ENCODE peak calls at places on chromosomes 12 and 14, in eight cellular contexts. One of them, this sample, is unnamed.
A peak's percentile ranks its signal among the peaks of the same experiment; 100 is the strongest.

GRCh38 chr12:28583771-28584261 is 393.6 kb downstream of the CCDC91 start:
- DNase-seq in choroid plexus epithelial cell: peak; percentile 75
- DNase-seq in ovary: no peak
- DNase-seq in stomach: no peak
- DNase-seq in IMR-90: peak; percentile 34
- DNase-seq in transverse colon: no peak
- DNase-seq in A549: no peak
- DNase-seq in GM13977: no peak
- DNase-seq in this sample: peak; percentile 17

GRCh38 chr14:84544486-84544885 is 985.5 kb upstream of the FLRT2 start:
- DNase-seq in IMR-90: no peak
- DNase-seq in transverse colon: no peak
- DNase-seq in ovary: no peak
- DNase-seq in stomach: no peak
- DNase-seq in choroid plexus epithelial cell: no peak
- DNase-seq in GM13977: no peak
- DNase-seq in A549: no peak
- DNase-seq in this sample: no peak

GRCh38 chr14:103074699-103075341 is 9.2 kb upstream of the LBHD2 start:
- DNase-seq in A549: peak; percentile 54
- DNase-seq in transverse colon: peak; percentile 77
- DNase-seq in ovary: peak; percentile 67
- DNase-seq in IMR-90: no peak
- DNase-seq in GM13977: no peak
- DNase-seq in choroid plexus epithelial cell: no peak
- DNase-seq in stomach: peak; percentile 74
- DNase-seq in this sample: no peak

GRCh38 chr14:68683326-68683725 is 109.5 kb downstream of the ZFP36L1 start:
- DNase-seq in stomach: no peak
- DNase-seq in IMR-90: peak; percentile 24
- DNase-seq in transverse colon: no peak
- DNase-seq in ovary: peak; percentile 29
- DNase-seq in GM13977: no peak
- DNase-seq in A549: no peak
- DNase-seq in choroid plexus epithelial cell: peak; percentile 78
- DNase-seq in this sample: peak; percentile 40

GRCh38 chr12:41697161-41697560 is 447.5 kb downstream of the GXYLT1 start:
- DNase-seq in choroid plexus epithelial cell: no peak
- DNase-seq in A549: no peak
- DNase-seq in GM13977: no peak
- DNase-seq in transverse colon: no peak
- DNase-seq in stomach: no peak
- DNase-seq in IMR-90: no peak
- DNase-seq in ovary: no peak
- DNase-seq in this sample: no peak

GRCh38 chr12:113091506-113091905 is 35.0 kb downstream of the DTX1 start:
- DNase-seq in transverse colon: no peak
- DNase-seq in GM13977: no peak
- DNase-seq in ovary: no peak
- DNase-seq in stomach: no peak
- DNase-seq in A549: no peak
- DNase-seq in choroid plexus epithelial cell: no peak
- DNase-seq in IMR-90: no peak
- DNase-seq in this sample: no peak

GRCh38 chr14:70660967-70661871 is 19.5 kb downstream of the TTC9 start:
- DNase-seq in transverse colon: peak; percentile 39
- DNase-seq in stomach: peak; percentile 80
- DNase-seq in choroid plexus epithelial cell: no peak
- DNase-seq in A549: no peak
- DNase-seq in IMR-90: no peak
- DNase-seq in GM13977: no peak
- DNase-seq in ovary: no peak
- DNase-seq in this sample: no peak

GRCh38 chr12:89421093-89421835 is 69.0 kb upstream of the DUSP6 start:
- DNase-seq in IMR-90: no peak
- DNase-seq in GM13977: no peak
- DNase-seq in stomach: no peak
- DNase-seq in A549: no peak
- DNase-seq in transverse colon: no peak
- DNase-seq in choroid plexus epithelial cell: no peak
- DNase-seq in ovary: no peak
- DNase-seq in this sample: no peak

GRCh38 chr14:96584199-96584906 is 82.2 kb downstream of the PAPOLA start:
- DNase-seq in stomach: no peak
- DNase-seq in transverse colon: peak; percentile 27
- DNase-seq in A549: peak; percentile 57
- DNase-seq in ovary: no peak
- DNase-seq in choroid plexus epithelial cell: peak; percentile 32
- DNase-seq in GM13977: peak; percentile 70
- DNase-seq in IMR-90: no peak
- DNase-seq in this sample: peak; percentile 61

GRCh38 chr12:24797901-24798300 is 151.0 kb downstream of the BCAT1 start:
- DNase-seq in transverse colon: no peak
- DNase-seq in ovary: no peak
- DNase-seq in IMR-90: no peak
- DNase-seq in choroid plexus epithelial cell: no peak
- DNase-seq in A549: no peak
- DNase-seq in stomach: no peak
- DNase-seq in GM13977: no peak
- DNase-seq in this sample: no peak

GRCh38 chr14:44961151-44961729 is 507 bp downstream of the KLHL28 start:
- DNase-seq in stomach: peak; percentile 51
- DNase-seq in ovary: peak; percentile 69
- DNase-seq in transverse colon: peak; percentile 72
- DNase-seq in choroid plexus epithelial cell: peak; percentile 77
- DNase-seq in A549: peak; percentile 66
- DNase-seq in IMR-90: peak; percentile 61
- DNase-seq in GM13977: peak; percentile 25
- DNase-seq in this sample: peak; percentile 69

GRCh38 chr12:13425766-13426165 is 229.2 kb downstream of the EMP1 start:
- DNase-seq in GM13977: no peak
- DNase-seq in IMR-90: peak; percentile 64
- DNase-seq in stomach: no peak
- DNase-seq in ovary: no peak
- DNase-seq in choroid plexus epithelial cell: peak; percentile 54
- DNase-seq in A549: no peak
- DNase-seq in transverse colon: no peak
- DNase-seq in this sample: peak; percentile 18

GRCh38 chr12:6606331-6607131 is 648 bp downstream of the CHD4 start:
- DNase-seq in GM13977: peak; percentile 59
- DNase-seq in IMR-90: peak; percentile 23
- DNase-seq in A549: peak; percentile 62
- DNase-seq in ovary: peak; percentile 85
- DNase-seq in transverse colon: peak; percentile 72
- DNase-seq in stomach: peak; percentile 59
- DNase-seq in choroid plexus epithelial cell: peak; percentile 28
- DNase-seq in this sample: peak; percentile 24

GRCh38 chr12:104877107-104877705 is 80.9 kb downstream of the SLC41A2 start:
- DNase-seq in stomach: peak; percentile 26
- DNase-seq in A549: peak; percentile 13
- DNase-seq in GM13977: peak; percentile 38
- DNase-seq in ovary: peak; percentile 44
- DNase-seq in choroid plexus epithelial cell: peak; percentile 74
- DNase-seq in transverse colon: peak; percentile 15
- DNase-seq in IMR-90: peak; percentile 49
- DNase-seq in this sample: peak; percentile 40

GRCh38 chr12:47545938-47546609 is 159.8 kb downstream of the RPAP3 start:
- DNase-seq in ovary: no peak
- DNase-seq in IMR-90: no peak
- DNase-seq in GM13977: no peak
- DNase-seq in choroid plexus epithelial cell: no peak
- DNase-seq in stomach: no peak
- DNase-seq in A549: no peak
- DNase-seq in transverse colon: no peak
- DNase-seq in this sample: no peak

GRCh38 chr12:3365416-3366385 is 125.3 kb upstream of the PRMT8 start:
- DNase-seq in A549: peak; percentile 21
- DNase-seq in stomach: peak; percentile 50
- DNase-seq in IMR-90: no peak
- DNase-seq in GM13977: peak; percentile 46
- DNase-seq in ovary: no peak
- DNase-seq in choroid plexus epithelial cell: no peak
- DNase-seq in transverse colon: no peak
- DNase-seq in this sample: peak; percentile 18

DNA sequence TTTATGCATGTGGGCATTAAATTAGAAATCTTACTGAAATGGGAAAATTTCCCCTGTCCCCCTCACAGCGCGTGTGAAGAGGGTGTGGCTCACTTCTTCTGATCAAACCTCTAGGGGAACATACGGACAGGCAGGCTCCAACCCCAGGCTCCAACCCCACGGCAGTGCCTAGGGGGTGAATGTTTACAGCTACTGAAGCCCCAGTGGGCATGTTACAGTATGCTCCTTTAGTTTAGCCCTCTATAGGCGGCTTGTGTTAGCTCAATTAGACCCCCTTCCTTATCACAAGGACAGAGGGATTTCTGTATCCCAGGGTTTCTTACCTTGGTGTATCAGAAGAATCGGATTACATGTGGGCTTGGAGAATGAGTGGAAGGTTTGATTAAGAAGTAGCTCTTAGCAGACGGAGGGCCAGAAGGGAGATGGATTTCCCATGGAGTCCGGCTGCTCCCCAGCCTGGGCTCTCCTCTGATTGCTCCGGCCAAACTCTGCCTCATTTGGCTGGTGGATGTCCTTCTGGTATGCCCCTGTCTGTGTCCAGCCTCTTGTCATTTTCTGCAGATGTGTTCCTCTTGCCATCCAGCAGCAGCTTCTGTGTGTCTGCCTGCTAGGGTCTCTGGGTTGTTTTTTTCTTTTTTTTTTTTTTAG is 223.7 kb downstream of the TMTC2 start:
- DNase-seq in GM13977: no peak
- DNase-seq in stomach: no peak
- DNase-seq in A549: no peak
- DNase-seq in choroid plexus epithelial cell: no peak
- DNase-seq in transverse colon: no peak
- DNase-seq in ovary: no peak
- DNase-seq in IMR-90: no peak
- DNase-seq in this sample: no peak
- TF ChIP-seq CTCF in GM13977: no peak
- TF ChIP-seq CTCF in stomach: no peak
- TF ChIP-seq CTCF in A549: no peak
- TF ChIP-seq CTCF in choroid plexus epithelial cell: no peak
- TF ChIP-seq CTCF in transverse colon: no peak
- TF ChIP-seq CTCF in ovary: no peak
- TF ChIP-seq CTCF in IMR-90: no peak
- TF ChIP-seq CTCF in this sample: no peak

GRCh38 chr12:21220266-21220665 is 89.3 kb downstream of the SLCO1B1 start:
- DNase-seq in choroid plexus epithelial cell: no peak
- DNase-seq in stomach: no peak
- DNase-seq in A549: no peak
- DNase-seq in ovary: no peak
- DNase-seq in IMR-90: no peak
- DNase-seq in transverse colon: no peak
- DNase-seq in GM13977: no peak
- DNase-seq in this sample: no peak
- TF ChIP-seq CTCF in choroid plexus epithelial cell: no peak
- TF ChIP-seq CTCF in stomach: no peak
- TF ChIP-seq CTCF in A549: no peak
- TF ChIP-seq CTCF in ovary: no peak
- TF ChIP-seq CTCF in IMR-90: no peak
- TF ChIP-seq CTCF in transverse colon: no peak
- TF ChIP-seq CTCF in GM13977: no peak
- TF ChIP-seq CTCF in this sample: no peak

GRCh38 chr12:66217342-66217929 is 28.4 kb downstream of the IRAK3 start:
- DNase-seq in transverse colon: no peak
- DNase-seq in choroid plexus epithelial cell: no peak
- DNase-seq in A549: no peak
- DNase-seq in GM13977: no peak
- DNase-seq in ovary: no peak
- DNase-seq in IMR-90: no peak
- DNase-seq in stomach: no peak
- DNase-seq in this sample: no peak
- TF ChIP-seq CTCF in transverse colon: no peak
- TF ChIP-seq CTCF in choroid plexus epithelial cell: no peak
- TF ChIP-seq CTCF in A549: no peak
- TF ChIP-seq CTCF in GM13977: no peak
- TF ChIP-seq CTCF in ovary: no peak
- TF ChIP-seq CTCF in IMR-90: no peak
- TF ChIP-seq CTCF in stomach: no peak
- TF ChIP-seq CTCF in this sample: no peak

GRCh38 chr14:99118946-99119345 is 153.1 kb downstream of the BCL11B start:
- DNase-seq in choroid plexus epithelial cell: no peak
- DNase-seq in ovary: no peak
- DNase-seq in transverse colon: no peak
- DNase-seq in A549: no peak
- DNase-seq in GM13977: no peak
- DNase-seq in IMR-90: no peak
- DNase-seq in stomach: peak; percentile 20
- DNase-seq in this sample: no peak
- TF ChIP-seq CTCF in choroid plexus epithelial cell: no peak
- TF ChIP-seq CTCF in ovary: no peak
- TF ChIP-seq CTCF in transverse colon: no peak
- TF ChIP-seq CTCF in A549: no peak
- TF ChIP-seq CTCF in GM13977: no peak
- TF ChIP-seq CTCF in IMR-90: no peak
- TF ChIP-seq CTCF in stomach: no peak
- TF ChIP-seq CTCF in this sample: no peak

GRCh38 chr14:89493877-89494634 is 77.0 kb upstream of the FOXN3 start:
- DNase-seq in ovary: no peak
- DNase-seq in choroid plexus epithelial cell: no peak
- DNase-seq in transverse colon: no peak
- DNase-seq in IMR-90: no peak
- DNase-seq in stomach: no peak
- DNase-seq in GM13977: peak; percentile 75
- DNase-seq in A549: no peak
- DNase-seq in this sample: no peak
- TF ChIP-seq CTCF in ovary: no peak
- TF ChIP-seq CTCF in choroid plexus epithelial cell: no peak
- TF ChIP-seq CTCF in transverse colon: no peak
- TF ChIP-seq CTCF in IMR-90: no peak
- TF ChIP-seq CTCF in stomach: no peak
- TF ChIP-seq CTCF in GM13977: no peak
- TF ChIP-seq CTCF in A549: no peak
- TF ChIP-seq CTCF in this sample: no peak

DNA sequence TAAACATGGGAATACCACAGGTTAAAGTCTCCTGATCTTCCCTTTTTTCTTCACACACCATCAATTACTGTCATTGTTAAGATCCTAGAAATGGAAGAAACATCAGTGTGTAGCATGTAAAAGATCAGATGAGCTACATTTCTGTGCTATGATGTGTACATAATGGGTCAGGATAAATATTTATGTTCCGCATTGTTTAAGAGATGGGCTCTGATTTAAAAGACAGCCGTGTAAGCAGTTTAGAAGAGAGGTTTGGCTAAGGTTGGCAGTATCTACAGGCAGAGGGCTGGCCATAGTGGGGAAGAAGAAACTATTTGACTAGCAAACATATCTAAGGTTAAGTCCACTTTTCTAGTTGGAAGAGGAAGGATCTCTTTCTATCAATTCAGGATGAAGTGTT is 49.4 kb downstream of the LRRC9 start:
- DNase-seq in GM13977: no peak
- DNase-seq in ovary: no peak
- DNase-seq in A549: no peak
- DNase-seq in IMR-90: peak; percentile 64
- DNase-seq in transverse colon: no peak
- DNase-seq in choroid plexus epithelial cell: peak; percentile 17
- DNase-seq in stomach: no peak
- DNase-seq in this sample: peak; percentile 30
- TF ChIP-seq CTCF in GM13977: no peak
- TF ChIP-seq CTCF in ovary: no peak
- TF ChIP-seq CTCF in A549: no peak
- TF ChIP-seq CTCF in IMR-90: no peak
- TF ChIP-seq CTCF in transverse colon: no peak
- TF ChIP-seq CTCF in choroid plexus epithelial cell: no peak
- TF ChIP-seq CTCF in stomach: no peak
- TF ChIP-seq CTCF in this sample: no peak

GRCh38 chr12:12079291-12079690 is 8.6 kb downstream of the BCL2L14 start:
- DNase-seq in IMR-90: peak; percentile 39
- DNase-seq in GM13977: no peak
- DNase-seq in A549: no peak
- DNase-seq in transverse colon: no peak
- DNase-seq in stomach: no peak
- DNase-seq in choroid plexus epithelial cell: peak; percentile 58
- DNase-seq in ovary: no peak
- DNase-seq in this sample: no peak
- TF ChIP-seq CTCF in IMR-90: no peak
- TF ChIP-seq CTCF in GM13977: no peak
- TF ChIP-seq CTCF in A549: no peak
- TF ChIP-seq CTCF in transverse colon: no peak
- TF ChIP-seq CTCF in stomach: no peak
- TF ChIP-seq CTCF in choroid plexus epithelial cell: no peak
- TF ChIP-seq CTCF in ovary: no peak
- TF ChIP-seq CTCF in this sample: no peak